ENCODE peak calls at places on chromosomes 6 and 20, in seven cellular contexts. One of them, this sample, is unnamed.

GRCh38 chr20:61739832-61740118 is 325.9 kb downstream of the TAF4 start:
- DNase-seq in uterus: no peak
- DNase-seq in GM04504: no peak
- DNase-seq in cardiac muscle cell: no peak
- DNase-seq in stimulated activated CD4-positive, alpha-beta T cell treated with anti-CD3 and anti-CD28 coated beads, Interleukin-4, amount 100 ng/mL, for 1 hour: no peak
- DNase-seq in ureter: no peak
- DNase-seq in T follicular helper cell: no peak
- DNase-seq in this sample: no peak

GRCh38 chr20:16472045-16472872 is 101.0 kb downstream of the KIF16B start:
- DNase-seq in ureter: no peak
- DNase-seq in uterus: no peak
- DNase-seq in cardiac muscle cell: no peak
- DNase-seq in T follicular helper cell: no peak
- DNase-seq in stimulated activated CD4-positive, alpha-beta T cell treated with anti-CD3 and anti-CD28 coated beads, Interleukin-4, amount 100 ng/mL, for 1 hour: no peak
- DNase-seq in GM04504: no peak
- DNase-seq in this sample: no peak

GRCh38 chr6:56899753-56900152 is 55.2 kb upstream of the BEND6 start:
- DNase-seq in T follicular helper cell: no peak
- DNase-seq in stimulated activated CD4-positive, alpha-beta T cell treated with anti-CD3 and anti-CD28 coated beads, Interleukin-4, amount 100 ng/mL, for 1 hour: no peak
- DNase-seq in uterus: no peak
- DNase-seq in GM04504: no peak
- DNase-seq in ureter: no peak
- DNase-seq in cardiac muscle cell: no peak
- DNase-seq in this sample: no peak

GRCh38 chr6:135830971-135831370 is 20.5 kb upstream of the PDE7B start:
- DNase-seq in T follicular helper cell: no peak
- DNase-seq in ureter: no peak
- DNase-seq in stimulated activated CD4-positive, alpha-beta T cell treated with anti-CD3 and anti-CD28 coated beads, Interleukin-4, amount 100 ng/mL, for 1 hour: no peak
- DNase-seq in GM04504: no peak
- DNase-seq in cardiac muscle cell: no peak
- DNase-seq in uterus: no peak
- DNase-seq in this sample: no peak

GRCh38 chr6:105692630-105693212 is 289.8 kb upstream of the PREP start:
- DNase-seq in GM04504: no peak
- DNase-seq in uterus: no peak
- DNase-seq in stimulated activated CD4-positive, alpha-beta T cell treated with anti-CD3 and anti-CD28 coated beads, Interleukin-4, amount 100 ng/mL, for 1 hour: no peak
- DNase-seq in T follicular helper cell: no peak
- DNase-seq in cardiac muscle cell: no peak
- DNase-seq in ureter: no peak
- DNase-seq in this sample: no peak

GRCh38 chr20:37475258-37475657 is 45.8 kb upstream of the NNAT start:
- DNase-seq in T follicular helper cell: no peak
- DNase-seq in stimulated activated CD4-positive, alpha-beta T cell treated with anti-CD3 and anti-CD28 coated beads, Interleukin-4, amount 100 ng/mL, for 1 hour: no peak
- DNase-seq in cardiac muscle cell: no peak
- DNase-seq in GM04504: no peak
- DNase-seq in ureter: no peak
- DNase-seq in uterus: no peak
- DNase-seq in this sample: no peak

GRCh38 chr6:63643862-63644261 is 8.3 kb downstream of the PHF3 start:
- DNase-seq in T follicular helper cell: no peak
- DNase-seq in uterus: no peak
- DNase-seq in cardiac muscle cell: no peak
- DNase-seq in stimulated activated CD4-positive, alpha-beta T cell treated with anti-CD3 and anti-CD28 coated beads, Interleukin-4, amount 100 ng/mL, for 1 hour: no peak
- DNase-seq in ureter: no peak
- DNase-seq in GM04504: no peak
- DNase-seq in this sample: no peak

GRCh38 chr6:128569737-128570438 is 49.5 kb upstream of the PTPRK start:
- DNase-seq in GM04504: peak
- DNase-seq in T follicular helper cell: no peak
- DNase-seq in stimulated activated CD4-positive, alpha-beta T cell treated with anti-CD3 and anti-CD28 coated beads, Interleukin-4, amount 100 ng/mL, for 1 hour: no peak
- DNase-seq in uterus: no peak
- DNase-seq in cardiac muscle cell: no peak
- DNase-seq in ureter: no peak
- DNase-seq in this sample: no peak

GRCh38 chr6:44646355-44646754 is 258.8 kb downstream of the CDC5L start:
- DNase-seq in ureter: no peak
- DNase-seq in T follicular helper cell: no peak
- DNase-seq in cardiac muscle cell: no peak
- DNase-seq in uterus: no peak
- DNase-seq in stimulated activated CD4-positive, alpha-beta T cell treated with anti-CD3 and anti-CD28 coated beads, Interleukin-4, amount 100 ng/mL, for 1 hour: no peak
- DNase-seq in GM04504: no peak
- DNase-seq in this sample: no peak

GRCh38 chr20:41167481-41168253 is 30.3 kb downstream of the PLCG1 start:
- DNase-seq in ureter: no peak
- DNase-seq in uterus: no peak
- DNase-seq in T follicular helper cell: no peak
- DNase-seq in GM04504: no peak
- DNase-seq in stimulated activated CD4-positive, alpha-beta T cell treated with anti-CD3 and anti-CD28 coated beads, Interleukin-4, amount 100 ng/mL, for 1 hour: no peak
- DNase-seq in cardiac muscle cell: no peak
- DNase-seq in this sample: no peak

GRCh38 chr6:152986978-152987377 is 4.1 kb upstream of the FBXO5 start:
- DNase-seq in ureter: no peak
- DNase-seq in cardiac muscle cell: no peak
- DNase-seq in uterus: no peak
- DNase-seq in stimulated activated CD4-positive, alpha-beta T cell treated with anti-CD3 and anti-CD28 coated beads, Interleukin-4, amount 100 ng/mL, for 1 hour: no peak
- DNase-seq in T follicular helper cell: no peak
- DNase-seq in GM04504: no peak
- DNase-seq in this sample: no peak

GRCh38 chr6:142883011-142883410 is 62.0 kb downstream of the HIVEP2 start:
- DNase-seq in cardiac muscle cell: no peak
- DNase-seq in ureter: no peak
- DNase-seq in GM04504: no peak
- DNase-seq in T follicular helper cell: no peak
- DNase-seq in uterus: no peak
- DNase-seq in stimulated activated CD4-positive, alpha-beta T cell treated with anti-CD3 and anti-CD28 coated beads, Interleukin-4, amount 100 ng/mL, for 1 hour: no peak
- DNase-seq in this sample: no peak

This sample was measured in activated T-cell treated with anti-CD3 and anti-CD28 coated beads for 1 hour.